ENCODE peak calls at places on chromosomes 2 and 18, in ten cellular contexts. B is stimulated activated CD4-positive, alpha-beta T cell treated with anti-CD3 and anti-CD28 coated beads, TNF-alpha, amount 100 ng/mL, for 48 hours; T is HS-5; E is islet precursor cell; Z is stimulated activated naive CD8-positive, alpha-beta T cell treated with anti-CD3 and anti-CD28 coated beads, Interleukin-15, Interleukin-2, amounts not matched to agents 100 U/mL and 50 U/mL, for 24 hours; I is SIG-M5; S is stimulated activated naive CD4-positive, alpha-beta T cell; K is globus pallidus; Q is NCI-H1092; H is MV-4-11. W is an unnamed sample.

GRCh38 chr2:19900536-19901200 is 1.1 kb downstream of the TTC32 start:
- DNase-seq in B (no peak), T (no peak), E (no peak), Z (peak), I (no peak), S (peak), K (peak), Q (no peak), H (peak), W (peak)

GRCh38 chr2:880201-880970 is 70.3 kb upstream of the SNTG2 start:
- DNase-seq in B (no peak), T (no peak), E (no peak), Z (no peak), I (no peak), S (no peak), K (no peak), Q (no peak), H (no peak), W (no peak)

GRCh38 chr2:12769492-12770105 is 52.9 kb downstream of the TRIB2 start:
- DNase-seq in B (no peak), T (no peak), E (no peak), Z (no peak), I (no peak), S (no peak), K (no peak), Q (no peak), H (peak), W (peak)

GRCh38 chr2:96509847-96510230 is 4.7 kb upstream of the NEURL3 start:
- DNase-seq in B (no peak), T (no peak), E (no peak), Z (no peak), I (no peak), S (no peak), K (no peak), Q (no peak), H (no peak), W (no peak)

GRCh38 chr2:232699110-232699509 is 2.0 kb downstream of the GIGYF2 start:
- DNase-seq in B (no peak), T (no peak), E (no peak), Z (no peak), I (no peak), S (no peak), K (no peak), Q (no peak), H (no peak), W (no peak)

GRCh38 chr2:191677091-191677645 is 768 bp upstream of the NABP1 start:
- DNase-seq in B (peak), T (no peak), E (peak), Z (peak), I (peak), S (no peak), K (no peak), Q (no peak), H (peak), W (peak)

GRCh38 chr2:7725132-7725849 is 808.1 kb downstream of the RNF144A start:
- DNase-seq in B (no peak), T (no peak), E (no peak), Z (no peak), I (no peak), S (peak), K (peak), Q (no peak), H (no peak), W (no peak)

GRCh38 chr2:30255466-30256408 is 24.4 kb downstream of the LBH start:
- DNase-seq in B (no peak), T (no peak), E (peak), Z (no peak), I (no peak), S (no peak), K (no peak), Q (no peak), H (no peak), W (no peak)

GRCh38 chr2:234747833-234748559 is 203.8 kb upstream of the SH3BP4 start:
- DNase-seq in B (no peak), T (no peak), E (no peak), Z (no peak), I (no peak), S (no peak), K (no peak), Q (no peak), H (no peak), W (no peak)

GRCh38 chr2:908568-908967 is 42.1 kb upstream of the SNTG2 start:
- DNase-seq in B (no peak), T (no peak), E (peak), Z (no peak), I (no peak), S (no peak), K (no peak), Q (no peak), H (no peak), W (no peak)

GRCh38 chr2:156023266-156023879 is 309.1 kb downstream of the NR4A2 start:
- DNase-seq in B (no peak), T (no peak), E (no peak), Z (no peak), I (no peak), S (no peak), K (no peak), Q (no peak), H (peak), W (no peak)

GRCh38 chr2:204691911-204692510 is 146.7 kb downstream of the PARD3B start:
- DNase-seq in B (peak), T (peak), E (peak), Z (peak), I (no peak), S (peak), K (peak), Q (peak), H (peak), W (peak)

GRCh38 chr2:230674930-230675672 is 37.5 kb upstream of the CAB39 start:
- DNase-seq in B (no peak), T (no peak), E (peak), Z (no peak), I (no peak), S (no peak), K (no peak), Q (no peak), H (no peak), W (no peak)

GRCh38 chr2:98911376-98912154 is 24.5 kb downstream of the CRACDL start:
- DNase-seq in B (no peak), T (no peak), E (no peak), Z (no peak), I (no peak), S (peak), K (no peak), Q (no peak), H (no peak), W (no peak)

GRCh38 chr2:144510206-144510991 is 9.5 kb downstream of the ZEB2 start:
- DNase-seq in B (no peak), T (no peak), E (peak), Z (no peak), I (no peak), S (no peak), K (peak), Q (no peak), H (peak), W (no peak)

GRCh38 chr2:7706791-7707190 is 789.6 kb downstream of the RNF144A start:
- DNase-seq in B (no peak), T (no peak), E (no peak), Z (no peak), I (no peak), S (no peak), K (no peak), Q (no peak), H (no peak), W (no peak)

GRCh38 chr2:235564884-235565530 is 71.2 kb downstream of the AGAP1 start:
- DNase-seq in B (no peak), T (no peak), E (no peak), Z (no peak), I (no peak), S (no peak), K (no peak), Q (no peak), H (no peak), W (no peak)

GRCh38 chr18:13608791-13609552 is 117.4 kb downstream of the FAM210A start:
- DNase-seq in B (no peak), T (no peak), E (no peak), Z (peak), I (no peak), S (no peak), K (no peak), Q (no peak), H (peak), W (no peak)

GRCh38 chr18:3401669-3402620 is 48.0 kb upstream of the TGIF1 start:
- DNase-seq in B (no peak), T (no peak), E (no peak), Z (no peak), I (no peak), S (no peak), K (no peak), Q (no peak), H (peak), W (no peak)

GRCh38 chr2:69559696-69560482 is 83.7 kb downstream of the AAK1 start:
- DNase-seq in B (no peak), T (no peak), E (peak), Z (no peak), I (no peak), S (no peak), K (peak), Q (no peak), H (peak), W (peak)

GRCh38 chr2:222440670-222441422 is 16.5 kb downstream of the SGPP2 start:
- DNase-seq in B (no peak), T (peak), E (no peak), Z (no peak), I (no peak), S (no peak), K (no peak), Q (no peak), H (peak), W (no peak)

GRCh38 chr2:65367517-65367916 is 64.9 kb downstream of the SPRED2 start:
- DNase-seq in B (no peak), T (peak), E (peak), Z (no peak), I (no peak), S (no peak), K (no peak), Q (no peak), H (peak), W (peak)

GRCh38 chr18:13164406-13164805 is 54.2 kb upstream of the LDLRAD4 start:
- DNase-seq in B (no peak), T (no peak), E (peak), Z (no peak), I (no peak), S (no peak), K (no peak), Q (no peak), H (no peak), W (no peak)

GRCh38 chr2:171244970-171245782 is 84.5 kb upstream of the TLK1 start:
- DNase-seq in B (no peak), T (no peak), E (no peak), Z (no peak), I (no peak), S (no peak), K (no peak), Q (no peak), H (no peak), W (no peak)

GRCh38 chr2:127101756-127102463 is 5.0 kb downstream of the BIN1 start:
- DNase-seq in B (no peak), T (no peak), E (no peak), Z (peak), I (no peak), S (no peak), K (no peak), Q (no peak), H (no peak), W (no peak)

GRCh38 chr2:16175247-16175825 is 235.0 kb downstream of the MYCN start:
- DNase-seq in B (no peak), T (no peak), E (no peak), Z (no peak), I (no peak), S (no peak), K (no peak), Q (no peak), H (no peak), W (no peak)

GRCh38 chr18:43277164-43277600 is at the start of gene SYT4:
- DNase-seq in B (no peak), T (no peak), E (peak), Z (no peak), I (no peak), S (no peak), K (peak), Q (peak), H (no peak), W (peak)

GRCh38 chr2:233353769-233354499 is at the start of gene DGKD:
- DNase-seq in B (peak), T (no peak), E (peak), Z (peak), I (no peak), S (peak), K (peak), Q (no peak), H (peak), W (peak)

GRCh38 chr2:109256921-109257320 is 127.9 kb downstream of the SH3RF3 start:
- DNase-seq in B (no peak), T (no peak), E (peak), Z (no peak), I (no peak), S (no peak), K (no peak), Q (no peak), H (no peak), W (no peak)

GRCh38 chr18:32427084-32427933 is 43.4 kb downstream of the GAREM1 start:
- DNase-seq in B (no peak), T (no peak), E (no peak), Z (no peak), I (no peak), S (no peak), K (no peak), Q (no peak), H (no peak), W (no peak)